ENCODE peak calls at places on chromosomes 4 and X, in ten cellular contexts. One of them, this sample, is unnamed.
A peak's percentile ranks its signal among the peaks of the same experiment; 100 is the strongest.

GRCh38 chr4:177728361-177729152 is 286.3 kb upstream of the AGA start:
- DNase-seq in tibial nerve: no peak
- DNase-seq in sigmoid colon: no peak
- DNase-seq in gastrocnemius medialis: no peak
- DNase-seq in transverse colon: peak; percentile 32
- DNase-seq in adrenal gland: no peak
- DNase-seq in endothelial cell of umbilical vein: no peak
- DNase-seq in Peyer's patch: no peak
- DNase-seq in HepG2: peak; percentile 2
- DNase-seq in A549: no peak
- DNase-seq in this sample: no peak

GRCh38 chrX:103628386-103629290 is at the start of gene TCEAL1:
- DNase-seq in endothelial cell of umbilical vein: peak; percentile 62
- DNase-seq in sigmoid colon: peak; percentile 89
- DNase-seq in gastrocnemius medialis: peak; percentile 62
- DNase-seq in adrenal gland: peak; percentile 80
- DNase-seq in transverse colon: peak; percentile 74
- DNase-seq in HepG2: peak; percentile 61
- DNase-seq in tibial nerve: peak; percentile 60
- DNase-seq in A549: no peak
- DNase-seq in Peyer's patch: peak; percentile 73
- DNase-seq in this sample: peak; percentile 75

GRCh38 chr4:56979674-56980073 is 978 bp downstream of the POLR2B start:
- DNase-seq in Peyer's patch: no peak
- DNase-seq in HepG2: peak; percentile 31
- DNase-seq in A549: no peak
- DNase-seq in tibial nerve: no peak
- DNase-seq in gastrocnemius medialis: no peak
- DNase-seq in sigmoid colon: no peak
- DNase-seq in endothelial cell of umbilical vein: peak; percentile 44
- DNase-seq in transverse colon: peak; percentile 31
- DNase-seq in adrenal gland: peak; percentile 21
- DNase-seq in this sample: no peak

GRCh38 chrX:19849433-19850190 is 37.8 kb downstream of the SH3KBP1 start:
- DNase-seq in endothelial cell of umbilical vein: peak; percentile 35
- DNase-seq in transverse colon: no peak
- DNase-seq in gastrocnemius medialis: no peak
- DNase-seq in sigmoid colon: no peak
- DNase-seq in HepG2: no peak
- DNase-seq in Peyer's patch: no peak
- DNase-seq in adrenal gland: no peak
- DNase-seq in A549: no peak
- DNase-seq in tibial nerve: no peak
- DNase-seq in this sample: no peak

GRCh38 chr4:80333121-80333520 is 2.4 kb upstream of the CFAP299 start:
- DNase-seq in gastrocnemius medialis: no peak
- DNase-seq in tibial nerve: no peak
- DNase-seq in adrenal gland: no peak
- DNase-seq in endothelial cell of umbilical vein: no peak
- DNase-seq in Peyer's patch: no peak
- DNase-seq in HepG2: no peak
- DNase-seq in A549: no peak
- DNase-seq in transverse colon: no peak
- DNase-seq in sigmoid colon: no peak
- DNase-seq in this sample: no peak

GRCh38 chr4:6749340-6750171 is 33.0 kb upstream of the KIAA0232 start:
- DNase-seq in adrenal gland: peak; percentile 49
- DNase-seq in A549: peak; percentile 65
- DNase-seq in HepG2: peak; percentile 91
- DNase-seq in Peyer's patch: no peak
- DNase-seq in sigmoid colon: peak; percentile 75
- DNase-seq in gastrocnemius medialis: peak; percentile 78
- DNase-seq in tibial nerve: peak; percentile 44
- DNase-seq in endothelial cell of umbilical vein: peak; percentile 34
- DNase-seq in transverse colon: peak; percentile 91
- DNase-seq in this sample: peak; percentile 93

GRCh38 chrX:74297766-74298165 is 6.2 kb upstream of the ZCCHC13 start:
- DNase-seq in tibial nerve: no peak
- DNase-seq in A549: no peak
- DNase-seq in sigmoid colon: no peak
- DNase-seq in Peyer's patch: no peak
- DNase-seq in transverse colon: no peak
- DNase-seq in endothelial cell of umbilical vein: no peak
- DNase-seq in gastrocnemius medialis: no peak
- DNase-seq in adrenal gland: no peak
- DNase-seq in HepG2: no peak
- DNase-seq in this sample: no peak

GRCh38 chr4:8849266-8850073 is 22.2 kb downstream of the HMX1 start:
- DNase-seq in Peyer's patch: no peak
- DNase-seq in transverse colon: no peak
- DNase-seq in A549: no peak
- DNase-seq in adrenal gland: no peak
- DNase-seq in endothelial cell of umbilical vein: no peak
- DNase-seq in HepG2: no peak
- DNase-seq in tibial nerve: no peak
- DNase-seq in gastrocnemius medialis: no peak
- DNase-seq in sigmoid colon: peak; percentile 49
- DNase-seq in this sample: no peak

GRCh38 chrX:153933751-153934472 is 925 bp downstream of the NAA10 start:
- DNase-seq in gastrocnemius medialis: no peak
- DNase-seq in Peyer's patch: no peak
- DNase-seq in transverse colon: no peak
- DNase-seq in HepG2: no peak
- DNase-seq in endothelial cell of umbilical vein: no peak
- DNase-seq in A549: no peak
- DNase-seq in tibial nerve: no peak
- DNase-seq in sigmoid colon: no peak
- DNase-seq in adrenal gland: no peak
- DNase-seq in this sample: no peak

GRCh38 chr4:17502764-17503163 is 9.1 kb downstream of the QDPR start:
- DNase-seq in endothelial cell of umbilical vein: no peak
- DNase-seq in tibial nerve: no peak
- DNase-seq in A549: no peak
- DNase-seq in HepG2: no peak
- DNase-seq in transverse colon: no peak
- DNase-seq in adrenal gland: no peak
- DNase-seq in Peyer's patch: no peak
- DNase-seq in gastrocnemius medialis: no peak
- DNase-seq in sigmoid colon: no peak
- DNase-seq in this sample: no peak

GRCh38 chr4:55609393-55609821 is 17.4 kb upstream of the PDCL2 start:
- DNase-seq in Peyer's patch: no peak
- DNase-seq in sigmoid colon: no peak
- DNase-seq in endothelial cell of umbilical vein: no peak
- DNase-seq in tibial nerve: no peak
- DNase-seq in transverse colon: no peak
- DNase-seq in HepG2: no peak
- DNase-seq in gastrocnemius medialis: no peak
- DNase-seq in adrenal gland: no peak
- DNase-seq in A549: no peak
- DNase-seq in this sample: no peak

GRCh38 chr4:97587912-97588311 is 555.4 kb downstream of the STPG2 start:
- DNase-seq in tibial nerve: no peak
- DNase-seq in adrenal gland: no peak
- DNase-seq in sigmoid colon: no peak
- DNase-seq in gastrocnemius medialis: no peak
- DNase-seq in A549: no peak
- DNase-seq in endothelial cell of umbilical vein: no peak
- DNase-seq in Peyer's patch: no peak
- DNase-seq in transverse colon: no peak
- DNase-seq in HepG2: no peak
- DNase-seq in this sample: no peak

DNA sequence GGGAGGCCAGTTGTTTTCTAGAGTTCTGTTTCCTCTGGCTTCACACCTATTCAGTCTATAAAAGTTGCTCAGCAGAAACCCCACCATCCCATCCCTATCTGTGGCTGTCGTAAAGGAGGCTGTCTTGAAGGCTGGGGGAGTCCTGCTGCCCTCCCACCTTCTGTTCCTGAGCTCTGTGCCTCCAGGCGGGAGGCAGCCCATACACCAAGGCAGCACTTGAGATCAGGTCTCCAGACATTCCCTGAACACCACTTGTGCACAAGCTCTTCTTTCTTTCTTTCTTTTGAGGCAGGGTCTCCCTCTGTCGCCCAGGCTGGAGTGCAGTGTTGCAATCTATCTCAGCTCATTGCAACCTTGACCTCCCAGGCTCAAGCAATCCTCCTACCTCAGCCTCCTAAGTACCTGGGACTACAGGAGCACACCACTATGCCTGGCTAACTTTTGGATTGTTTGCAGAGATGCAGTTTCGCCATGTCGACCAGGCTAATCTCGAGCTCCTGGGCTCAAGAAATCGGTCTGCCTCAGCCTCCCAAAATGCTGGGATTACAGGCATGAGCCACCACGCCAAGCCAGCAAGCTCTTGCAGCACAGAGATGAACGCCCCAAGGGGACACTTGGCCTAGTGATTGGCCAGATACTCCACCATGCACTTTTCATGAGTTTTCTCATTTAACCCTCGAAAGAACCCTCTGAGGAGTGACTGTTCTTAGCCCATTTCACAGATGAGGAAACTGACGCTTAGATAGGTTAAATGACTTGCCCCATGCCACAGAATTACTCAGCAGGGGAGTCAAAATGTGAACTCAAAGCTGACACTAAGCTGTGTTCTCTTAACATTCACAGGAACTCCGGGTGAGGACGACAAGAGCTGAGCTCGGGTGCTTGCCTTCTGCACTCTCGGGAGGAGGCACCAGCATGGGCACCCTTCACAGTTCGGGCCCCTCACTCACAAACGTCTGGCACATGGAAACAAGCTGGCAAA is 55.8 kb upstream of the ENPP6 start:
- DNase-seq in endothelial cell of umbilical vein: no peak
- DNase-seq in sigmoid colon: no peak
- DNase-seq in adrenal gland: no peak
- DNase-seq in gastrocnemius medialis: no peak
- DNase-seq in A549: no peak
- DNase-seq in Peyer's patch: no peak
- DNase-seq in HepG2: no peak
- DNase-seq in tibial nerve: no peak
- DNase-seq in transverse colon: no peak
- DNase-seq in this sample: no peak
- TF ChIP-seq POLR2A in endothelial cell of umbilical vein: no peak
- TF ChIP-seq POLR2A in sigmoid colon: no peak
- TF ChIP-seq POLR2A in adrenal gland: no peak
- TF ChIP-seq POLR2A in gastrocnemius medialis: no peak
- TF ChIP-seq POLR2A in A549: no peak
- TF ChIP-seq POLR2A in Peyer's patch: no peak
- TF ChIP-seq POLR2A in HepG2: no peak
- TF ChIP-seq POLR2A in tibial nerve: no peak
- TF ChIP-seq POLR2A in transverse colon: no peak
- TF ChIP-seq POLR2A in this sample: no peak

DNA sequence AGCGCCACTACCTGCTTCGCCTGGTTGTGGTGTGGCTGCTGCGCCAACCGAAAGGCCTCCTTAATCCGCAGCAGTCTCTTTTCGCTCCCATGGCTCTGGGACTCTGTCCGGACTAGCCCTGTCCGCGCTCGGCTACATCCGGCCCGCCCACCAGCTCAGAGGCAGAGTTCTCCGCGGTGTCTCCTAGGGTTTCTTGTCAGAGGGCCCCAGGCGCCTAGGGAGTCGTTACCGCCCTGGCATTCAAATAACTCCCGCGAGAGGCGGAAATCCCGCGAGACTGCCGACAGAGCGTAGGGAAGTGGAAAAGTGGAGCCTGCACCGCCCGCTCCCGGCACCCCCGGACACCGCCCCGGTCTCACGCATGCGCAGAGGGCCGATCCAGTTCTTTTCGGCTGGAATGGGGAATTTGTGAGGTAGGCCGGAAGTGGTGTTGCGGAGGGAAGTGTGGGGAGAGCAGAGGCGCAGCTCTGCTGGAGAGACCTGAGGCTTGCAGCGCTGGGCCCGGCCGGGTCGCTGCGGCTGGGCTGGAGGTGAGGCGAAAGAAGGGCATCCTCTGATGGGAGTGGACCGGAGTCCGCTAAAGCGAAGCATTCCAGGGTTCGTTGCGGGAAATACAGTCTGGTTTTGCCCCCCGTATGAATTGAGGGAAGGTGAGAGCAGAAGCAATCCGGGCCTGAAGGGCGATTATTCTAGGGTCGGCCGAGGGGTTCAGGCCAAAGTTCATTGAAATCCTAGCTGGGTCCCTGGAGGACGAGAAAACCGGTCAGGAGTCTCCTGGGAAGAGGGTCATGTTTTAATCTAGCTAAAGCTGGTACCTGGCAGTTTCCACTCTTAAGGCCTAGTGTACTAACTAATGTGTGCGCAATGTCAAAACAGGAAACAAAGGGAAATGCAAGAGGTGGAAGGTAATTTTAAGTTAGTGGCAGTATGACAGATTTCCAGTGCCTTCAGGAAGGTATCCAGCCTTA is at the start of gene FAM200B:
- DNase-seq in HepG2: peak; percentile 97
- DNase-seq in tibial nerve: peak; percentile 100
- DNase-seq in adrenal gland: peak; percentile 98
- DNase-seq in gastrocnemius medialis: peak; percentile 95
- DNase-seq in Peyer's patch: peak; percentile 95
- DNase-seq in endothelial cell of umbilical vein: peak; percentile 99
- DNase-seq in sigmoid colon: peak; percentile 99
- DNase-seq in A549: peak; percentile 89
- DNase-seq in transverse colon: peak; percentile 100
- DNase-seq in this sample: peak; percentile 100
- TF ChIP-seq POLR2A in HepG2: peak; percentile 88
- TF ChIP-seq POLR2A in tibial nerve: peak; percentile 56
- TF ChIP-seq POLR2A in adrenal gland: peak; percentile 96
- TF ChIP-seq POLR2A in gastrocnemius medialis: peak; percentile 58
- TF ChIP-seq POLR2A in Peyer's patch: peak; percentile 91
- TF ChIP-seq POLR2A in endothelial cell of umbilical vein: peak; percentile 85
- TF ChIP-seq POLR2A in sigmoid colon: peak; percentile 84
- TF ChIP-seq POLR2A in A549: peak; percentile 83
- TF ChIP-seq POLR2A in transverse colon: peak; percentile 96
- TF ChIP-seq POLR2A in this sample: peak; percentile 98

GRCh38 chr4:149264093-149264733 is 551.4 kb downstream of the IQCM start:
- DNase-seq in transverse colon: peak; percentile 30
- DNase-seq in sigmoid colon: no peak
- DNase-seq in adrenal gland: peak; percentile 24
- DNase-seq in HepG2: peak; percentile 50
- DNase-seq in A549: no peak
- DNase-seq in gastrocnemius medialis: no peak
- DNase-seq in endothelial cell of umbilical vein: peak; percentile 55
- DNase-seq in Peyer's patch: no peak
- DNase-seq in tibial nerve: no peak
- DNase-seq in this sample: peak; percentile 14
- TF ChIP-seq POLR2A in transverse colon: no peak
- TF ChIP-seq POLR2A in sigmoid colon: no peak
- TF ChIP-seq POLR2A in adrenal gland: no peak
- TF ChIP-seq POLR2A in HepG2: no peak
- TF ChIP-seq POLR2A in A549: no peak
- TF ChIP-seq POLR2A in gastrocnemius medialis: no peak
- TF ChIP-seq POLR2A in endothelial cell of umbilical vein: no peak
- TF ChIP-seq POLR2A in Peyer's patch: no peak
- TF ChIP-seq POLR2A in tibial nerve: no peak
- TF ChIP-seq POLR2A in this sample: no peak

DNA sequence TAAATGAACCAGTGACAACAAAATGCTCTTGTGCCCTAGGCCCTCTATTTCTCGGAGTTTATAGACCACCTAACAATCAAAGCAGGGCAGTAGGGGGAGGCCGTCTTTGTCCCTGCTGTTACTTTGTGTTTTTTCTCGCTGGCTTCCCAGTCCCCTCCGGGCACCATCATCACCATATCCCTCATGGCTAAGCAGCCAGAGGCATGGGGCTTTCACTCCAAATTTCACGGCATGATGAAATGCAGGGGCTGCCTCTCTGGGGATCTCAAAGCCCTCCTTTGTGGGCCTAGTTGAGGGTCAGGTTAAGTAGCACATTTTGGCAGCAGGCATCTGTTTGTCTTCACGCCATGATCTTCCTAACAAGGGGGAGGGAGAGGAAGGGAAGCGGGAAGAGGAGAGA is 92.0 kb downstream of the ANOS1 start:
- DNase-seq in endothelial cell of umbilical vein: no peak
- DNase-seq in transverse colon: no peak
- DNase-seq in tibial nerve: no peak
- DNase-seq in A549: no peak
- DNase-seq in adrenal gland: no peak
- DNase-seq in HepG2: no peak
- DNase-seq in Peyer's patch: no peak
- DNase-seq in gastrocnemius medialis: no peak
- DNase-seq in sigmoid colon: no peak
- DNase-seq in this sample: no peak
- TF ChIP-seq POLR2A in endothelial cell of umbilical vein: no peak
- TF ChIP-seq POLR2A in transverse colon: no peak
- TF ChIP-seq POLR2A in tibial nerve: no peak
- TF ChIP-seq POLR2A in A549: no peak
- TF ChIP-seq POLR2A in adrenal gland: no peak
- TF ChIP-seq POLR2A in HepG2: no peak
- TF ChIP-seq POLR2A in Peyer's patch: no peak
- TF ChIP-seq POLR2A in gastrocnemius medialis: no peak
- TF ChIP-seq POLR2A in sigmoid colon: no peak
- TF ChIP-seq POLR2A in this sample: no peak

This sample was measured in right lobe of liver.